ENCODE peak calls at places on chromosomes 16 and 17, in seven cellular contexts. F is colonic mucosa, K is MM.1S, Z is tibial artery, C is Caco-2, U is A673, G is WERI-Rb-1. Q is an unnamed sample.

GRCh38 chr16:53692146-53692545 is 11.5 kb downstream of the RPGRIP1L start:
- DNase-seq in F (no peak), U (peak; percentile 24), G (no peak), C (peak; percentile 73), Z (no peak), K (no peak), Q (no peak)

GRCh38 chr16:82881517-82881916 is 254.7 kb downstream of the CDH13 start:
- DNase-seq in U (no peak), C (no peak), K (no peak), F (no peak), Z (no peak), G (no peak), Q (no peak)

GRCh38 chr16:27444470-27444869 is 42.5 kb downstream of the IL21R start:
- DNase-seq in K (no peak), Z (peak; percentile 48), U (no peak), C (no peak), G (no peak), F (no peak), Q (no peak)

GRCh38 chr17:41421116-41421515 is 3.3 kb downstream of the KRT37 start:
- DNase-seq in F (no peak), K (no peak), U (no peak), G (no peak), Z (no peak), C (no peak), Q (no peak)

GRCh38 chr17:16649585-16649984 is 4.1 kb downstream of the ZNF624 start:
- DNase-seq in F (no peak), K (no peak), C (no peak), G (no peak), Z (no peak), U (no peak), Q (no peak)

GRCh38 chr16:2033057-2033911 is 6.6 kb downstream of the NHERF2 start:
- DNase-seq in U (peak; percentile 47), C (no peak), F (no peak), G (no peak), K (no peak), Z (peak; percentile 91), Q (peak; percentile 49)

GRCh38 chr17:42518755-42519545 is 17.1 kb upstream of the NAGLU start:
- DNase-seq in G (peak; percentile 83), U (no peak), Z (peak; percentile 78), F (peak; percentile 96), C (no peak), K (no peak), Q (peak; percentile 24)

GRCh38 chr17:72407336-72408121 is 286.7 kb downstream of the SOX9 start:
- DNase-seq in F (peak; percentile 84), G (no peak), C (no peak), K (peak; percentile 41), Z (peak; percentile 80), U (peak; percentile 98), Q (peak; percentile 96)

GRCh38 chr17:47310186-47310733 is 13.5 kb upstream of the EFCAB13 start:
- DNase-seq in K (no peak), G (peak; percentile 21), C (no peak), U (peak; percentile 44), F (no peak), Z (no peak), Q (no peak)

GRCh38 chr16:64449511-64449910 is 672.4 kb downstream of the CDH11 start:
- DNase-seq in F (no peak), G (no peak), U (no peak), C (no peak), Z (no peak), K (no peak), Q (no peak)

GRCh38 chr17:7263071-7263800 is 958 bp upstream of the CLDN7 start:
- DNase-seq in F (peak; percentile 98), K (no peak), G (peak; percentile 57), Z (no peak), C (peak; percentile 65), U (no peak), Q (no peak)

GRCh38 chr17:12362853-12363252 is 302.8 kb upstream of the MYOCD start:
- DNase-seq in F (no peak), U (no peak), K (no peak), G (no peak), Z (no peak), C (no peak), Q (no peak)

GRCh38 chr16:69197573-69197972 is 10.6 kb downstream of the SNTB2 start:
- DNase-seq in Z (no peak), F (no peak), G (no peak), C (no peak), U (no peak), K (no peak), Q (no peak)

GRCh38 chr17:73359987-73360410 is 48.2 kb upstream of the CDC42EP4 start:
- DNase-seq in F (peak; percentile 71), U (no peak), G (peak; percentile 64), C (peak; percentile 81), Z (no peak), K (no peak), Q (no peak)

GRCh38 chr16:89815639-89816348 is 653 bp downstream of the FANCA start:
- DNase-seq in U (no peak), G (no peak), Z (no peak), C (peak; percentile 46), F (no peak), K (no peak), Q (no peak)

GRCh38 chr17:36880506-36880905 is 56.8 kb upstream of the LHX1 start:
- DNase-seq in F (no peak), G (no peak), Z (no peak), C (no peak), K (no peak), U (no peak), Q (no peak)

GRCh38 chr17:61485067-61485775 is 33.0 kb downstream of the TBX4 start:
- DNase-seq in G (no peak), Z (no peak), C (no peak), U (no peak), F (no peak), K (no peak), Q (no peak)

GRCh38 chr17:55356440-55357328 is 65.0 kb downstream of the MMD start:
- DNase-seq in Z (no peak), U (peak; percentile 91), F (peak; percentile 76), C (peak; percentile 84), G (peak; percentile 91), K (peak; percentile 65), Q (peak; percentile 83)

GRCh38 chr16:29844575-29845331 is 18.3 kb downstream of the CDIPT start:
- DNase-seq in G (no peak), F (no peak), U (no peak), Z (no peak), C (no peak), K (no peak), Q (no peak)

GRCh38 chr16:29843942-29844341 is 19.1 kb downstream of the CDIPT start:
- DNase-seq in U (no peak), G (no peak), C (no peak), Z (no peak), K (no peak), F (no peak), Q (no peak)

GRCh38 chr16:29840240-29840639 is 20.0 kb downstream of the MVP start:
- DNase-seq in Z (no peak), C (no peak), F (no peak), G (no peak), U (no peak), K (no peak), Q (no peak)

GRCh38 chr16:29841631-29842030 is 21.4 kb downstream of the MVP start:
- DNase-seq in U (no peak), G (no peak), Z (no peak), F (no peak), K (no peak), C (no peak), Q (no peak)

GRCh38 chr16:29842732-29843346 is 20.2 kb downstream of the CDIPT start:
- DNase-seq in Z (no peak), K (no peak), F (no peak), G (no peak), C (no peak), U (no peak), Q (no peak)
- TF ChIP-seq CTCF in Z (no peak), K (no peak), F (no peak), G (peak; percentile 29), C (no peak), U (peak; percentile 26), Q (peak; percentile 9)

DNA sequence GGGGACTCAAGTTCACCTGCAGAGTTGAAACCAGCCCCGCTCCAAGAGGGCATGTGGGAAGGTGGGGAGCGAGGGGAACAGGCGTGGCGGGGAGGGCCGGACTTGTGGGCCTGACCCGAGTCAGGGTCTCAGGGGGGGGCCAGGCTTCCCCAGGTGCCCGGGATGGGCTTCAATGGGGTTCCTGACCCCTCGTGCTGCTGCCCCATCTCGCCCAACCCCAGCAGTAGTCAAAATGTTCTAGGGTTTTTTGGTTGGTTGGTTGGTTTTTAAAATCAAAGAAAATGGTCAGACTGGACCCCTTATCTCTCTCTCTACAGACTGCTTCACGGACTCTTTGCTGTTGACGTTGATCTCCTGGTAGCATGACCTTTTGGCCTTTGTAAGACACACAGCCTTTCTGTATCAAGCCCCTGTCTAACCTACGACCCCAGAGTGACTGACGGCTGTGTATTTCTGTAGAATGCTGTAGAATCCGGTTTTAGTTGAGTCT is 69.5 kb downstream of the AMFR start:
- DNase-seq in Z (peak; percentile 55), F (no peak), U (no peak), C (no peak), K (no peak), G (no peak), Q (no peak)
- H3K4me3 ChIP-seq in Z (peak overlapping the region; percentile 63), F (no peak overlapping the region), U (no peak overlapping the region), C (no peak overlapping the region), K (peak overlapping the region; percentile 65), G (no peak overlapping the region), Q (peak overlapping the region; percentile 43)

GRCh38 chr16:24943471-24943870 is 71.7 kb downstream of the ARHGAP17 start:
- DNase-seq in K (no peak), G (no peak), F (no peak), C (no peak), Z (no peak), U (no peak), Q (no peak)

GRCh38 chr16:24936151-24936550 is 79.0 kb downstream of the ARHGAP17 start:
- DNase-seq in G (no peak), Z (no peak), C (no peak), K (no peak), F (no peak), U (no peak), Q (peak; percentile 5)

GRCh38 chr16:24935336-24935735 is 79.8 kb downstream of the ARHGAP17 start:
- DNase-seq in Z (no peak), U (no peak), F (no peak), G (no peak), K (no peak), C (no peak), Q (no peak)

GRCh38 chr16:24939224-24939623 is 75.9 kb downstream of the ARHGAP17 start:
- DNase-seq in F (no peak), U (no peak), G (no peak), Z (peak; percentile 17), C (no peak), K (no peak), Q (no peak)

GRCh38 chr16:24939738-24940137 is 75.4 kb downstream of the ARHGAP17 start:
- DNase-seq in F (no peak), U (no peak), K (no peak), C (no peak), Z (no peak), G (no peak), Q (no peak)
- H3K36me3 ChIP-seq in F (peaks cover 10% of the 10 kb centered on the region), U (peaks cover 69% of the 10 kb centered on the region), K (no peaks in the 10 kb centered on the region), C (peaks cover 2% of the 10 kb centered on the region), Z (peaks cover 93% of the 10 kb centered on the region), G (peaks cover 22% of the 10 kb centered on the region), Q (peaks cover 59% of the 10 kb centered on the region)

DNA sequence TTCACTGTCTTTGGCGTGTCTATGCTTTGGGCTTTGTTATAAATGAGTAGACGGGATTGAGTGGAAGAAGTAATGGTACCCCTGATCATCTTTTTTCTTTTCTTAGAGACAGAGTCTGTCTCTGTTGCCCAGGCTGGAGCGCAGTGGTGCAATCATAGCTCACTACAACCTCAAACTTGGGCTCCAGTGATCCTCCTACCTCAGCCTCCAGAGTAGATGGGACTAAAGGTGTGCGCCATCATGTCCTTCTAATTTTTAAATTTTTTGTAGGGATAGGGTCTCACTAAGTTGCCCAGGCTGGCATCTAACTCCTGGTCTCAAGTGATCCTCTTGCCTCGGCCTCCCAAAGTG is 14.9 kb upstream of the GPRC5B start:
- DNase-seq in F (no peak), Z (no peak), C (no peak), G (no peak), K (no peak), U (no peak), Q (no peak)
- TF ChIP-seq CTCF in F (no peak), Z (no peak), C (no peak), G (no peak), K (no peak), U (no peak), Q (no peak)